ENCODE peak calls at places on chromosomes 11 and 22, in nine cellular contexts. L is lung, H is lower lobe of right lung, R is GM06990, D is HFFc6, O is epithelial cell of esophagus, X is heart right ventricle, F is brain microvascular endothelial cell, B is fibroblast of lung. C is an unnamed sample.

GRCh38 chr22:41535244-41535643 is 9.0 kb downstream of the POLR3H start:
- DNase-seq in L (no peak), H (no peak), R (no peak), X (no peak), F (no peak), D (peak), O (no peak), B (no peak), C (no peak)

GRCh38 chr11:125062931-125063428 is at the start of gene SLC37A2:
- DNase-seq in H (peak), X (peak), R (peak), D (peak), L (peak), B (peak), F (peak), O (peak), C (no peak)

GRCh38 chr11:94060401-94060800 is 39.2 kb downstream of the HEPHL1 start:
- DNase-seq in L (no peak), R (no peak), X (no peak), D (no peak), H (no peak), O (peak), B (no peak), F (no peak), C (no peak)

GRCh38 chr11:124869856-124870387 is 4.7 kb downstream of the ROBO3 start:
- DNase-seq in L (no peak), H (no peak), B (no peak), F (no peak), D (no peak), X (no peak), O (no peak), R (no peak), C (no peak)

GRCh38 chr11:117222991-117223740 is 8.7 kb downstream of the PCSK7 start:
- DNase-seq in R (no peak), H (no peak), O (no peak), D (no peak), L (no peak), X (no peak), F (no peak), B (no peak), C (no peak)

GRCh38 chr22:38712496-38713207 is 6.9 kb downstream of the GTPBP1 start:
- DNase-seq in H (no peak), R (no peak), B (no peak), O (no peak), D (no peak), X (no peak), L (no peak), F (no peak), C (no peak)

GRCh38 chr11:34176980-34177319 is 71.5 kb downstream of the NAT10 start:
- DNase-seq in L (no peak), R (no peak), H (no peak), F (no peak), D (no peak), O (no peak), B (no peak), X (no peak), C (no peak)

GRCh38 chr11:120174866-120175265 is 36.0 kb upstream of the OAF start:
- DNase-seq in R (no peak), X (no peak), O (no peak), B (no peak), F (no peak), L (no peak), H (no peak), D (no peak), C (no peak)

GRCh38 chr22:49756201-49756600 is 71.5 kb downstream of the BRD1 start:
- DNase-seq in R (no peak), L (no peak), D (no peak), F (no peak), H (no peak), B (no peak), X (no peak), O (no peak), C (no peak)

GRCh38 chr22:47592791-47593190 is 830.3 kb downstream of the TBC1D22A start:
- DNase-seq in X (no peak), F (no peak), O (no peak), L (no peak), R (no peak), H (no peak), D (no peak), B (no peak), C (no peak)

GRCh38 chr11:44446341-44446712 is 119.1 kb upstream of the CD82 start:
- DNase-seq in B (no peak), F (no peak), D (no peak), X (no peak), H (no peak), R (no peak), O (no peak), L (no peak), C (no peak)

GRCh38 chr11:60145677-60146076 is 37.2 kb downstream of the MS4A6A start:
- DNase-seq in O (no peak), L (no peak), X (no peak), H (no peak), R (no peak), B (no peak), D (no peak), F (no peak), C (no peak)

GRCh38 chr11:123063396-123064267 is 1.7 kb upstream of the HSPA8 start:
- DNase-seq in O (peak), B (peak), X (no peak), H (no peak), F (peak), D (peak), L (peak), R (no peak), C (no peak)

GRCh38 chr22:18065256-18065655 is 12.5 kb upstream of the PEX26 start:
- DNase-seq in X (no peak), L (no peak), H (no peak), R (no peak), B (no peak), F (no peak), D (no peak), O (peak), C (no peak)

GRCh38 chr11:18457435-18457834 is 1.8 kb downstream of the LDHAL6A start:
- DNase-seq in X (no peak), R (no peak), D (peak), L (no peak), B (no peak), O (peak), H (no peak), F (no peak), C (no peak)

GRCh38 chr11:68430384-68430783 is 30.2 kb upstream of the PPP6R3 start:
- DNase-seq in F (no peak), D (no peak), X (no peak), O (no peak), B (no peak), R (no peak), H (no peak), L (no peak), C (no peak)

GRCh38 chr11:71425851-71426250 is 22.3 kb downstream of the DHCR7 start:
- DNase-seq in H (no peak), F (no peak), L (no peak), B (no peak), D (no peak), R (no peak), O (peak), X (no peak), C (no peak)

DNA sequence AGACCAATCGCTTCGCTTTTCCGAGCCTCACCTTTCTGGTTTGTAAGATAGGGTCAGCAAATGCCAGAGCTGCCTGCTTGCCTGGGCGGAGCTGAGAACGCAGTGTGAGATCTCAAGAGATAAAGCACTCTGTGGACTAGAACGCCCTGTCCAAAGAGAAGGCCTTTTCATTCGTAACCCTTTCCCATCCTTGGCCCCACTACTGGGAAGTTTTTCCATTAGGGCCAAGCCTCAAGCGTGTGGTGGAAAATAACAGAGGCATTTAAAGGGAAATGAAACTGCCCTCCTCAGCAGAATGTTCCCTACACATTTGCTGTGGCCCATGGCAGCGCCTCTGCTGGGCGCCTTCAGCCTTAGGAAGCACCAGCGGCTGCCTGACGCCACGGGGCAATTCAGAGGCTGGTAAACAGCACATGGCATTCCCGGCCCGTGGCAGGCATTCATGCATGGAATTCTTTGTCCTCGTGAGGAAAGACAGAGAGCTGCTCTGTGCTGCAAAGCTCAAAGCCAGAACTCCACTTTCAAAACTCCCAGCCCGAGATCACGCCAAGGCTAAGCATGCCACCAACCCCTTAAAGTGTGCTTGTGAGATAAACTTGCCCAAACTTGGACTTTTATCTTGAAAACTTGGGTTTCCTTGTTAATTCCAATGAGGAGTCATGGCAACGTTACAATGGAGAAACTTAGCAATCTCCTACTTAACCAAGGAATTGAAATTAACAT is 38.1 kb downstream of the AHNAK start:
- DNase-seq in F (peak), L (peak), H (peak), D (peak), X (peak), R (no peak), O (peak), B (peak), C (peak)
- TF ChIP-seq CTCF in F (peak), L (peak), H (peak), D (peak), X (peak), R (peak), O (peak), B (peak), C (peak)

DNA sequence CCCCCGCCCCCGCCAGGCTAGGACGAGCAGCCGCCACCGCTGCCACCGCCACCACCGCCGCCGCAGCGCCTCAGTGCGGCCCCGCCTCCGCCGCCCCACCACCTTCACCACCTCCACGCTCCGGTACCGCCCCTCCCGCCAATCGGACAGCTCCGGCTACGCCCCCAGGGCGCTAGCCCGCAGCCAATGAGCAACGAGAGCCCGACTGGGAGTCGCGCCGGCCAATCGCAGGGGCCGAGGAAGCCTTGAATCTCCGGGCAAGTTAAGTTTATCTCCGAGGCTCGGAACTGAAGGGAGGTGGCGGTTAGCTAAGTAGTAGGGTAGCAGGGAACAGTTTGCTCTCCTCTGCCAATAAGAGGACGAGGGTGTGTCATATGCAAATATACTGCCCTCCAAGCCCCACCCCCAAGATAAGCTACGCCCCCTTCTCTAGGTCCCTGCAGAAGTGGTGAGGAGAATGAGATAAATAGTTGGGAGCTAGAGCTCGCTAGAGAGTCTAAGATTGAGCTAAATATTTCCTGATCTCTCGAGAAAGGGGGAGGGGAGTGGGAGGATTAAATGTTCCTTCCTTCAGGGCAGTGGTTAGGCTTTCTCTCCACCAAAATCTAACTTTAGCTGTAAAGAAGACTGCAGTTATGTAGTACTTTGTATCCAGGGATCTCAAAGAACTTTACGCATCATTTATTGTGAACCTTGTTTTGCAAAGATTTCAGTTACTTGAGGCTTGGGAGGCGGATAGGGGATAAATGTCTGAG is at the start of gene SESN3:
- DNase-seq in R (peak), H (peak), B (peak), F (peak), O (peak), X (peak), L (peak), D (peak), C (peak)
- TF ChIP-seq CTCF in R (no peak), H (no peak), B (no peak), F (peak), O (peak), X (no peak), L (no peak), D (no peak), C (no peak)

DNA sequence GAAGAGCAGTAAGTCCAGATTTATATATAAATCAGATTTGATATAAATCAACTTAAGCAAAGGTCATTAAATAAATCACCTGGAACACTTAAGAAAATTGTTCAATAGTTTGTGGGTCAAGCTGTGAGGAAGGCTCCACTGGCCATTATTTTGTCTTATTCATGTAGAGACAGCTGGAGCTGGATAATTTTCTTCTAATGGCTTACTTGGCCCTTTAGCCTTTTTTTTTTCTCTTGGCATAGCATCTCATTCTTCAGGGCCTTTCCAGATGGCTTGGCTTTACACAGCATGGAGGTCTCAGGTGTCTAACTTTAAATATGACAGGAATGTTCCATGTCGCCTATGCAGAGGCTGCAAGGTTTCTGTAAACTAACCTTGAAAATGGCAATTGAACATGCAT is 247.9 kb upstream of the CNTN5 start:
- DNase-seq in O (no peak), X (no peak), D (no peak), L (no peak), H (no peak), B (no peak), F (no peak), R (no peak), C (no peak)
- TF ChIP-seq CTCF in O (no peak), X (no peak), D (no peak), L (no peak), H (no peak), B (no peak), F (no peak), R (no peak), C (no peak)

GRCh38 chr11:65089621-65090020 is 5.6 kb downstream of the ZFPL1 start:
- DNase-seq in F (no peak), O (no peak), B (no peak), D (no peak), H (no peak), X (no peak), R (no peak), L (no peak), C (no peak)
- TF ChIP-seq CTCF in F (no peak), O (no peak), B (no peak), D (no peak), H (no peak), X (no peak), R (no peak), L (no peak), C (no peak)